ENCODE peak calls at places on chromosomes 5 and 9, in five cellular contexts. A is HuH-7, G is hippocampal formation, S is neural crest cell, V is HFF-Myc. N is an unnamed sample.

GRCh38 chr5:95393279-95393678 is 2.1 kb downstream of the FAM81B start:
- DNase-seq in V (no peak), G (no peak), A (no peak), S (no peak), N (no peak)

GRCh38 chr9:34046784-34047379 is 1.8 kb downstream of the UBAP2 start:
- DNase-seq in S (no peak), V (no peak), G (no peak), A (no peak), N (no peak)

GRCh38 chr5:34691326-34691725 is 35.2 kb downstream of the RAI14 start:
- DNase-seq in S (no peak), G (no peak), A (no peak), V (no peak), N (no peak)

GRCh38 chr9:104279535-104280215 is 185.6 kb downstream of the SMC2 start:
- DNase-seq in V (no peak), G (no peak), S (no peak), A (no peak), N (peak; percentile 37)

GRCh38 chr5:35823347-35823875 is 33.3 kb upstream of the IL7R start:
- DNase-seq in G (no peak), A (no peak), V (no peak), S (no peak), N (no peak)

GRCh38 chr9:125103770-125104169 is 39.6 kb downstream of the SCAI start:
- DNase-seq in G (no peak), V (no peak), S (no peak), A (no peak), N (no peak)

GRCh38 chr9:134329886-134330285 is 3.6 kb downstream of the RXRA start:
- DNase-seq in V (no peak), G (no peak), S (no peak), A (no peak), N (no peak)

GRCh38 chr5:113524927-113525326 is 11.4 kb downstream of the YTHDC2 start:
- DNase-seq in S (no peak), A (no peak), V (no peak), G (peak; percentile 15), N (no peak)

GRCh38 chr9:33101104-33101951 is 24.9 kb upstream of the SMU1 start:
- DNase-seq in G (no peak), A (no peak), S (no peak), V (no peak), N (no peak)

GRCh38 chr9:8694983-8695588 is 895.5 kb upstream of the DMAC1 start:
- DNase-seq in G (no peak), A (no peak), S (no peak), V (no peak), N (no peak)

N was measured in SK-N-MC.